ENCODE peak calls at places on chromosome 12, in seven cellular contexts. U is psoas muscle; Y is IMR-90; V is CD8-positive, alpha-beta T cell; N is A549; I is ovary; F is mammary epithelial cell. E is an unnamed sample. For H3K4me1, the result is how much of the 10 kb centered on the place peaks cover.

GRCh38 chr12:43847427-43847826 is 11.5 kb downstream of the TMEM117 start:
- DNase-seq in U (no peak), Y (peak), F (peak), N (peak), V (no peak), I (no peak), E (peak)

GRCh38 chr12:95182868-95183415 is 34.3 kb downstream of the FGD6 start:
- DNase-seq in U (no peak), I (no peak), V (no peak), F (peak), N (peak), Y (peak), E (peak)

GRCh38 chr12:31928246-31929139 is 30.7 kb upstream of the RESF1 start:
- DNase-seq in I (no peak), V (no peak), N (no peak), F (no peak), U (no peak), Y (no peak), E (peak)

GRCh38 chr12:107983871-107984480 is 145.1 kb upstream of the WSCD2 start:
- DNase-seq in V (no peak), F (peak), U (no peak), N (no peak), I (no peak), Y (no peak), E (peak)

GRCh38 chr12:103727638-103728037 is 113.4 kb downstream of the NT5DC3 start:
- DNase-seq in U (no peak), I (no peak), N (no peak), Y (no peak), F (no peak), V (no peak), E (no peak)

GRCh38 chr12:39343665-39344064 is 99.3 kb downstream of the KIF21A start:
- DNase-seq in I (no peak), V (no peak), N (no peak), Y (no peak), F (no peak), U (no peak), E (no peak)

GRCh38 chr12:99974146-99974545 is 10.6 kb downstream of the ANKS1B start:
- DNase-seq in I (no peak), N (no peak), V (no peak), Y (no peak), F (no peak), U (no peak), E (no peak)

GRCh38 chr12:107468976-107469375 is 216.6 kb upstream of the PWP1 start:
- DNase-seq in U (no peak), V (no peak), Y (no peak), I (no peak), N (no peak), F (no peak), E (no peak)

GRCh38 chr12:51973560-51973959 is 22.1 kb downstream of the ACVR1B start:
- DNase-seq in U (no peak), V (no peak), I (no peak), F (no peak), Y (peak), N (no peak), E (no peak)

GRCh38 chr12:121610239-121611149 is 15.8 kb upstream of the ORAI1 start:
- DNase-seq in U (no peak), N (no peak), F (no peak), Y (peak), V (no peak), I (no peak), E (no peak)

GRCh38 chr12:57470286-57470969 is 9.2 kb downstream of the ARHGAP9 start:
- DNase-seq in V (no peak), F (no peak), N (no peak), I (no peak), U (no peak), Y (no peak), E (no peak)

GRCh38 chr12:42507589-42507988 is 82.0 kb downstream of the PRICKLE1 start:
- DNase-seq in Y (no peak), F (no peak), U (no peak), V (no peak), N (no peak), I (no peak), E (no peak)

GRCh38 chr12:53770281-53770680 is 18.5 kb upstream of the CISTR start:
- DNase-seq in F (peak), V (no peak), I (no peak), Y (peak), U (no peak), N (peak), E (peak)

GRCh38 chr12:107651867-107652449 is 33.6 kb upstream of the PWP1 start:
- DNase-seq in N (no peak), I (no peak), V (no peak), U (no peak), F (peak), Y (peak), E (peak)

GRCh38 chr12:69999561-69999960 is 174.5 kb downstream of the MYRFL start:
- DNase-seq in Y (no peak), V (no peak), U (no peak), N (no peak), F (no peak), I (no peak), E (no peak)

GRCh38 chr12:69676257-69677012 is 22.7 kb downstream of the BEST3 start:
- DNase-seq in Y (peak), I (no peak), U (no peak), N (no peak), V (no peak), F (no peak), E (peak)

GRCh38 chr12:49478949-49479664 is 59.7 kb upstream of the KCNH3 start:
- DNase-seq in I (no peak), V (no peak), Y (no peak), N (no peak), U (no peak), F (no peak), E (peak)

GRCh38 chr12:77537648-77538047 is 293.0 kb upstream of the NAV3 start:
- DNase-seq in V (no peak), I (no peak), U (no peak), F (no peak), Y (no peak), N (no peak), E (no peak)

GRCh38 chr12:43100231-43100630 is 451.8 kb downstream of the ADAMTS20 start:
- DNase-seq in N (no peak), V (no peak), I (no peak), F (no peak), Y (no peak), U (no peak), E (no peak)

GRCh38 chr12:116803018-116803736 is 65.1 kb downstream of the RNFT2 start:
- DNase-seq in V (no peak), I (no peak), N (no peak), Y (no peak), U (no peak), F (no peak), E (no peak)

GRCh38 chr12:78885466-78885865 is 20.9 kb downstream of the SYT1 start:
- DNase-seq in Y (no peak), F (no peak), I (no peak), V (no peak), N (no peak), U (no peak), E (no peak)

GRCh38 chr12:113237748-113238147 is 16.5 kb downstream of the TPCN1 start:
- DNase-seq in F (no peak), U (no peak), Y (no peak), N (no peak), I (no peak), V (no peak), E (no peak)
- H3K27ac ChIP-seq in F (no peak), U (peak), Y (no peak), N (no peak), I (no peak), V (no peak), E (no peak)

GRCh38 chr12:124497658-124498057 is 69.8 kb downstream of the NCOR2 start:
- DNase-seq in U (peak), V (no peak), N (no peak), Y (peak), F (peak), I (no peak), E (peak)
- H3K4me1 ChIP-seq in U (half or more), V (under half), N (under half), Y (under half), F (half or more), I (under half), E (under half)

GRCh38 chr12:7934153-7934552 is 1.8 kb downstream of the SLC2A3 start:
- DNase-seq in F (no peak), V (no peak), I (no peak), N (no peak), Y (no peak), U (no peak), E (no peak)
- H3K27ac ChIP-seq in F (peak), V (peak), I (peak), N (no peak), Y (peak), U (peak), E (peak)

GRCh38 chr12:111773801-111774551 is 7.2 kb downstream of the ALDH2 start:
- DNase-seq in U (peak), V (no peak), N (peak), F (peak), I (peak), Y (peak), E (peak)

GRCh38 chr12:111767362-111768158 is 827 bp downstream of the ALDH2 start:
- DNase-seq in N (peak), Y (peak), F (no peak), I (no peak), V (no peak), U (peak), E (no peak)

GRCh38 chr12:111766608-111767361 is at the start of gene ALDH2:
- DNase-seq in V (peak), Y (peak), N (peak), I (peak), F (no peak), U (peak), E (no peak)

GRCh38 chr12:111768159-111768895 is 1.6 kb downstream of the ALDH2 start:
- DNase-seq in N (no peak), Y (no peak), U (no peak), I (no peak), F (no peak), V (no peak), E (no peak)

GRCh38 chr12:111769599-111769998 is 2.9 kb downstream of the ALDH2 start:
- DNase-seq in Y (no peak), I (no peak), N (no peak), F (no peak), V (no peak), U (no peak), E (no peak)
- H3K4me1 ChIP-seq in Y (under half), I (under half), N (under half), F (under half), V (under half), U (under half), E (under half)

GRCh38 chr12:97567619-97568110 is 105.1 kb downstream of the RMST start:
- DNase-seq in V (no peak), Y (no peak), F (no peak), I (no peak), N (peak), U (no peak), E (no peak)
- H3K27ac ChIP-seq in V (no peak), Y (no peak), F (no peak), I (no peak), N (peak), U (no peak), E (no peak)

GRCh38 chr12:132495165-132495544 is 5.2 kb downstream of the FBRSL1 start:
- DNase-seq in Y (no peak), N (no peak), V (no peak), U (no peak), I (no peak), F (no peak), E (no peak)

GRCh38 chr12:132495629-132496207 is 5.8 kb downstream of the FBRSL1 start:
- DNase-seq in F (no peak), V (no peak), Y (no peak), I (no peak), N (no peak), U (no peak), E (no peak)

GRCh38 chr12:132492951-132493350 is 3.0 kb downstream of the FBRSL1 start:
- DNase-seq in V (no peak), N (no peak), F (no peak), Y (no peak), I (no peak), U (no peak), E (no peak)

GRCh38 chr12:132493482-132494178 is 3.7 kb downstream of the FBRSL1 start:
- DNase-seq in I (no peak), V (no peak), N (no peak), Y (no peak), U (no peak), F (no peak), E (no peak)

DNA sequence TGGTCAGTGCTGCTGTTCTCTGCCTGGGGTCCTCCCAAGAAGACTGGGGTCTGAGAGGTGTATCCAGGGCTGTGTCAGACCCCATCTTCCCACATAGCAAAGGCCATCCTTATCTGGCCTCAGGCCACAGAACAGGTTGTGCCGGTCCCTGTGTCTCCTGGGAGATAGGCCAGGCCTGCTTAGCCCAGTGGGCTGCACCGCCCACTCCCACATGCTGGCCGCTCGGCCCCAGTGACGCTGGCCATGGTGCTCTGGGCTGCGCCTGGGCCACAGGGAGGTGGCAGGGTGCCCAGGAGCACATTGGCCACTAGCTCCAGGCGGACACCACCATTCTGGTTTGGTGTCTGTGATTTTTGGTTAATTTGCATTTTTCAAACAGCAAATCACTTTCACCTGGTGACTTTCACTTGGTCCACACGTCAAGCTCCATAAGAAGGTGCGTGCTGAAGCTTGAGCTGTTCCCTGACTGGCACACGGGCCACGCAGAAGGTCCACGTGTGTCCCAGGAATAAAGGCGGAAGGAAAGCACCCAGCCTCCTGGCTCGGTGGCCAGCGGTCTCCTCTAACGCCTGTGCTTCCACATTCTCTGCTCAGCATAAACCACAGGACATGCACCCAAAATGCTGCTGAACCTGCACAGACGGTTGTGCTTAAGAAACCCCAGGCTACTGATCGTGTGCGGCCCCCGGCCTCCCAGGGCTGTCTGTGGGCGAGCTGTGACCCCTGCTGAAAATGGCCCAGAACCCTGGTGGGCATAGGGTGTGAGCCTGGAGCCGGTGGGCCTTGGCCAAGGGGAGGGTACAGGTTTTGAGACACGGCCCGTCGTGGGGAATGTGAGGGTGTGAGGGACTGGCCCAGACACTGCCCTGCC is 4.6 kb downstream of the FBRSL1 start:
- DNase-seq in V (no peak), Y (no peak), N (no peak), U (no peak), F (no peak), I (peak), E (no peak)
- H3K4me1 ChIP-seq in V (half or more), Y (under half), N (under half), U (half or more), F (under half), I (under half), E (under half)

GRCh38 chr12:94033767-94034166 is 114.6 kb upstream of the PLXNC1 start:
- DNase-seq in I (no peak), F (no peak), N (no peak), U (no peak), Y (no peak), V (no peak), E (no peak)
- H3K27ac ChIP-seq in I (no peak), F (no peak), N (no peak), U (no peak), Y (no peak), V (no peak), E (no peak)

GRCh38 chr12:4286771-4287317 is 13.3 kb downstream of the CCND2 start:
- DNase-seq in V (no peak), Y (no peak), I (no peak), F (no peak), N (no peak), U (no peak), E (no peak)

GRCh38 chr12:4289334-4289878 is 15.8 kb downstream of the CCND2 start:
- DNase-seq in U (no peak), N (no peak), I (no peak), F (no peak), V (no peak), Y (no peak), E (no peak)

GRCh38 chr12:4288296-4289019 is 14.9 kb downstream of the CCND2 start:
- DNase-seq in U (no peak), F (no peak), I (no peak), N (no peak), Y (no peak), V (no peak), E (no peak)

GRCh38 chr12:4286228-4286627 is 12.7 kb downstream of the CCND2 start:
- DNase-seq in U (no peak), V (no peak), N (no peak), I (no peak), Y (no peak), F (no peak), E (no peak)

DNA sequence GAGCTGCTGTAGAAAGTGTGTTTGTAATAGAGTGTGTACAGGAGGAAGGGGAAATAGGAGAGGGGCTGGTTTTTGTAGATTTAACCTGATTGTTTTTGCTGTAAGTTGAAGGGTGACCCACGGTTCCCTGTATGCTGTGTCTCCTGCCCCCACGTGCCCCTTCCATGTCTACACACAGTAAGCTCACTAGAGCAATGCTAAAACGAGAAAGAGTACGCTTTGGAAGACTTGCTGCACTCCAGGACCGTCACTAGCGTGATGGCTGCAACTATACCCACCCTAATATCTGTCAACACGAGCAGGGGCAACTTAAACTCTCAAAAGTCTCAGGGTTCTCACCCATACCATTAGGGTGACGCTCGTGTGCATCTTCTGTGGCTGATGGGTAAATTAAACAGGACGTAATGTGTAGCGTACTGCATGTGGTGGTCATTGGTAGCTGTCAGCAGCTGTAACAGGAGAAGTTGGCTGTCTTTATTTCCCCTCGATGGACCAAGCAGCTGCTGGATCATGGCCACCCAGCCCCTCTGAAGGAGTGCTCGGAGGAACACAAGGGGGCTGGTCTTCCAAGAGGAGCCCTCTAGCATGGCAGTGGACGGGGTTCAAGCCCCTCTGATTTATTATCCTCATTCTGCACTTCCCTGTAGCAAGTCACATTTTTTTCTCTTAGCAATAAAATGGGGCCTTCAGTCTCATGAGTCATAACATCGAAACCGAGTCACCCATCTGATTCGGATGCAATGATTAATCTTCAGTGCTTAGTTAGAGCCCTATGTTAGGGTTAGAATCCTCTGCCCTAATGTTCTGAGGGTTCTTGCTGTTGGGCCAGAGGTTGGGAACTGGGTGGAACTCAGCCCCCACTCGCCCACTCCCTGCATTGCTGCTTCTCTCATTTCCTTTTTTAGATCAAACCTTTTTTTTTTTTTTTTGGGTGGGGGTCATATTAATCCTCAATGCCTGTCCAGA is 14.0 kb downstream of the CCND2 start:
- DNase-seq in I (no peak), U (no peak), V (no peak), F (peak), N (no peak), Y (no peak), E (peak)
- H3K4me1 ChIP-seq in I (under half), U (under half), V (half or more), F (under half), N (under half), Y (under half), E (under half)

DNA sequence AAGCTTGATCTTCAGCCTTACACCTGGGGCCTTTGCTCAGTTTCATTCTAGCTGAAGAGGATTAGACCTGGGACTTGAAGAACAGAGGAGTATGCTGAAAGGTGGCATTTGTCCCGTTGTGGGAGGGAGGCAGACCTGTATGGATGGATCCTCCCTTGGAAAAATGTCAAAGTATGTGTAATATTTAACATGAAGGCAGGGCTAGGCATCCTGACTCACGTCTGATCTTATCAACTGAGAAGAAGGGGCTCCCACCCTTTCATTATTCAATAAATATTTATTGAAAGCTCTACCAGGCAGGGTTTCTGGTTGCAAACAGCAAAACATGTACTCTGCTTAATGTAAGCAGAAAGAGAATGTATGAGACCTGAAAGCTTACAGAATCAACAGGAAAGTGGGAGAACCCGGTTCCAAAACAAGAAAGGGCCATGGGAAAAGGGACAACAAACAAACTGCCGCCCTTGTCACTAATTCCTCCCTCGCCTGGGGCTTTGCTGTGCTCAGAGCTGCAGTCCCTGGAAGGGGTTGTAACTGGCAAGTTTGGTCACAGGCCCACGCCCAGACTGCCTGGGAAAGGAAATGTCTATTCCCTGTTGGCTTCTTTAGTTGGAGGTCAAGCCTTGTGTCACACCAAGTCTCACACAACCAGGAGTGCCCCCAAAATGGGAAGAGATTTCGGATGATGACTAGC is 37.1 kb downstream of the RAB35 start:
- DNase-seq in I (no peak), V (no peak), U (peak), Y (no peak), F (peak), N (peak), E (peak)
- H3K27ac ChIP-seq in I (no peak), V (no peak), U (no peak), Y (no peak), F (peak), N (peak), E (peak)

DNA sequence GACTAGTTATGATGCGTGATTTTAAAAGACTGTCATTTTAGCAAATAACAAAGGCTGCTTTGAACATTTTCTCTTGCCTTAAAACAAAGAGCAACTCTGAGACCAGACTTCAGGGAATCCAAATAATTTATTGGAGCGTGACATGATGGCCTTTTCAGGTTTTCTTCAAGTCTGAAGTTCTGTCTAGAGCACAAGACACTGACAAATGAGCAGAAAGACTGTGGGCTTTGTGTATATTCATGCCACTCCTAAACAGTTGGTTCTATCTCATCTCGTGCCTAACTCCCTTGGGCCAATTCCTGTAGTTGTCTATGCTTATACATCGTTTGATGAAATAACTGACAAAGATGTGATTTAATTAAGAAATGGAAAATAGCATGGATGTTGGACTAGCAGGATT is 47.5 kb downstream of the IFT81 start:
- DNase-seq in I (no peak), Y (no peak), V (no peak), U (no peak), N (no peak), F (no peak), E (no peak)
- H3K4me1 ChIP-seq in I (under half), Y (under half), V (under half), U (under half), N (under half), F (under half), E (under half)

E was measured in foreskin keratinocyte.